ENCODE peak calls at places on chromosomes 13 and 19, in four cellular contexts. Z, T, M and I are unnamed samples.

GRCh38 chr19:4504874-4505569 is 13.3 kb downstream of the PLIN4 start:
- DNase-seq in Z (no peak), M (no peak), T (no peak), I (no peak)

GRCh38 chr13:75803175-75803611 is 167.1 kb downstream of the LMO7 start:
- DNase-seq in Z (no peak), T (no peak), M (no peak), I (no peak)

GRCh38 chr19:17234911-17235617 is 9.0 kb downstream of the OCEL1 start:
- DNase-seq in Z (no peak), T (peak), M (peak), I (no peak)

GRCh38 chr19:3801412-3802096 is 15.4 kb upstream of the MATK start:
- DNase-seq in T (peak), M (no peak), Z (no peak), I (no peak)

GRCh38 chr19:10155834-10156233 is 36.1 kb upstream of the EIF3G start:
- DNase-seq in M (no peak), Z (no peak), T (no peak), I (no peak)

GRCh38 chr19:3055741-3056453 is 6.4 kb downstream of the TLE5 start:
- DNase-seq in T (no peak), M (peak), Z (no peak), I (no peak)

GRCh38 chr13:32409561-32410440 is 18.1 kb downstream of the N4BP2L1 start:
- DNase-seq in Z (peak), T (peak), M (peak), I (peak)

GRCh38 chr13:65188691-65189090 is 2041.4 kb downstream of the PCDH9 start:
- DNase-seq in T (no peak), Z (no peak), M (no peak), I (no peak)

GRCh38 chr13:110109910-110110309 is 197.0 kb downstream of the COL4A1 start:
- DNase-seq in Z (peak), M (peak), T (no peak), I (peak)

GRCh38 chr19:18898081-18898532 is 2.1 kb upstream of the CERS1 start:
- DNase-seq in Z (no peak), T (no peak), M (no peak), I (no peak)

GRCh38 chr13:114127473-114128347 is 4.7 kb downstream of the RASA3 start:
- DNase-seq in T (no peak), Z (no peak), M (no peak), I (no peak)

GRCh38 chr19:8585057-8585893 is 8.0 kb upstream of the MYO1F start:
- DNase-seq in Z (no peak), M (no peak), T (no peak), I (no peak)

GRCh38 chr19:28242317-28242927 is 970.5 kb downstream of the UQCRFS1 start:
- DNase-seq in Z (no peak), T (peak), M (no peak), I (no peak)

GRCh38 chr13:106498571-106498970 is 36.9 kb downstream of the EFNB2 start:
- DNase-seq in Z (no peak), M (no peak), T (no peak), I (no peak)

GRCh38 chr19:40241809-40242384 is 15.4 kb upstream of the CCNP start:
- DNase-seq in Z (peak), T (no peak), M (peak), I (no peak)

GRCh38 chr13:39536906-39537305 is 66.1 kb downstream of the LHFPL6 start:
- DNase-seq in Z (no peak), M (no peak), T (no peak), I (no peak)

GRCh38 chr19:18440936-18441803 is 3.2 kb upstream of the ISYNA1 start:
- DNase-seq in M (no peak), Z (no peak), T (no peak), I (no peak)

GRCh38 chr13:98961204-98962105 is 16.4 kb downstream of the DOCK9 start:
- DNase-seq in Z (no peak), M (no peak), T (no peak), I (no peak)

GRCh38 chr19:28396259-28396940 is 816.6 kb downstream of the UQCRFS1 start:
- DNase-seq in Z (no peak), T (no peak), M (no peak), I (no peak)

GRCh38 chr13:89686171-89686570 is 1661.3 kb upstream of the MIR17HG start:
- DNase-seq in M (no peak), Z (no peak), T (no peak), I (no peak)

GRCh38 chr13:31334547-31334946 is 134.8 kb downstream of the B3GLCT start:
- DNase-seq in M (no peak), Z (no peak), T (no peak), I (no peak)

GRCh38 chr13:46896346-46897138 is at the start of gene HTR2A:
- DNase-seq in Z (peak), T (no peak), M (no peak), I (no peak)

GRCh38 chr13:86446311-86446710 is 647.1 kb upstream of the SLITRK6 start:
- DNase-seq in M (no peak), Z (peak), T (no peak), I (no peak)

GRCh38 chr19:38917921-38918491 is 6.0 kb upstream of the CCER2 start:
- DNase-seq in M (no peak), T (peak), Z (no peak), I (no peak)

GRCh38 chr19:55578761-55579747 is 1.6 kb downstream of the ZNF579 start:
- DNase-seq in T (no peak), M (no peak), Z (no peak), I (no peak)

GRCh38 chr13:113837554-113838355 is 26.1 kb downstream of the GAS6 start:
- DNase-seq in T (no peak), M (peak), Z (peak), I (peak)

GRCh38 chr19:50039968-50040367 is 14.2 kb downstream of the ZNF473 start:
- DNase-seq in T (no peak), Z (no peak), M (no peak), I (no peak)

GRCh38 chr19:14686411-14686810 is 3.4 kb upstream of the ZNF333 start:
- DNase-seq in M (no peak), T (no peak), Z (no peak), I (peak)

GRCh38 chr19:57419439-57419838 is 8.5 kb downstream of the ZNF17 start:
- DNase-seq in Z (no peak), M (no peak), T (no peak), I (no peak)

GRCh38 chr19:42219812-42220750 is at the start of gene ZNF526:
- DNase-seq in T (peak), Z (peak), M (peak), I (peak)
- TF ChIP-seq CTCF in T (no peak), Z (no peak), M (no peak), I (no peak)

GRCh38 chr13:72804301-72804700 is 22.4 kb downstream of the PIBF1 start:
- DNase-seq in T (no peak), M (no peak), Z (no peak), I (no peak)

GRCh38 chr13:72805663-72806341 is 23.9 kb downstream of the PIBF1 start:
- DNase-seq in Z (no peak), T (no peak), M (no peak), I (no peak)

DNA sequence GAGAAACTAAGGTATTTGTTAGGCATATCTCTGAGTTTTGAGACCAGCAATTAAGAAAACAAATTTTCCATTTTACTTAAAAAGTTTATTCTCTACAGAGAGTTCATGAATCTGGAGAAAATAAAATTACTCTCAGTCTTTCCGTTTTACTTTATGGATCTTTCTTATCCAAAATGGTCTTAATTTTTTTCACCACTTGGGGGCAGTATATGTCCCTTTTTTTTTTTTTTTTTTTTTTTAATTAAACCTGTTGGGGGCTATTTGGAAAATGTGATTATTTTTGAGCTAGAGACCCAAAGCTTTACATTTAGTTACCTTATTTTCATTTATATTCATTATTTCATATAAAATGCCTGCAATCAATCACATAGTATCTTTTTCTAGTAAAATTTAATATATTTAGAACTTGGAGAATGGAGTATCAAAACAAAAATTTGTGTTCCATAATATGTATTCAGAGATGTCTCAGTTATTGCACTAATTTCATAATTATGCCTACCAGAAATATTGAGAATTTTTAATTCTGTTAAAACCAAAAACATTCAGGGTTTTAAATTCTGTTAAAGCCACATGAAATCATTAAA is 27.1 kb downstream of the PIBF1 start:
- DNase-seq in Z (no peak), M (no peak), T (no peak), I (no peak)
- TF ChIP-seq CTCF in Z (no peak), M (peak), T (peak), I (peak)

DNA sequence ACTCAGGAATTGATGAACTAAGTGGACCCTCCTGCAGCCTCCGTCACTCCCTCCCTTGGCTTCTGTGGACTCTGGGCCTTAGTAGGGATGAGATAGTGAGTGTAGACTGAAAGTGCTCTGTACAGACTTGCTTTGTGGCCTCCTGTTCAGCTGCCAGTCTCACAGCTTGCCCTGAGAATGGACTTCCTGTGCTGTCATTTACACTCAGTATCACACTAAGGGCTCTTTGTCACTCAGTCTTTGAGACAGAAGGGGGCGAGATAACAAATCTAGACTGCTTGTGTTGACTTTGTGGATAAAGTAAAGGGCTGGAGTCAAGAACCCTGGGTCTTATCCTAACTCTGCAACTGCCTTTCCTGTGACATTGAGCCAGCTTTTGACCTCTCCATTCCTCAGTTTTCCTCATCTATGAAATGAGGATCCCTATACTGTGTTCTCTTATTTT is 21.0 kb upstream of the SPRY2 start:
- DNase-seq in Z (no peak), T (no peak), M (no peak), I (no peak)
- TF ChIP-seq CTCF in Z (no peak), T (no peak), M (no peak), I (no peak)

GRCh38 chr13:21909331-21909730 is 238.5 kb downstream of the FGF9 start:
- DNase-seq in M (no peak), T (no peak), Z (no peak), I (no peak)

GRCh38 chr13:21917046-21918010 is 246.5 kb downstream of the FGF9 start:
- DNase-seq in M (no peak), Z (no peak), T (no peak), I (no peak)

GRCh38 chr13:21911916-21912315 is 241.0 kb downstream of the FGF9 start:
- DNase-seq in M (no peak), T (no peak), Z (no peak), I (no peak)

DNA sequence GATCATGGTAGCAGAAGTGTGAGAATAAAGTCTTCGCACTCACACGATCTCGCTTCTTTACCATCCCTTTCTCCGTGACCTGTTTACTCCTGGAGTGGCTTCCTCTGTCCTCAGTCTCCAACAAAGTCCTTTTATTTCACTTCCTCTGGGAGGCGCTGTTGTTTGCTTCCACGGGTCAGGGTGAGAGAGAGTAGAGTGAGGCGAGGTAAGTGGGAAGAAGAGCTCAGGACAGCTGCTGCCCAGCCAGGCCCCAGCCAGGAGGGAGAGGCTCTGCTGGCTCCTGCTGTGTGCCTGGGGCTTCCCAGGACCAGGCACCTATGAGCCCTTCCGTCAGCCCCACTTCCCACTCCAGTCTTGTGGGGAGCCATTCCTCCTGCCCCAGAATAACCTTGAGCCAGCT is 242.1 kb downstream of the FGF9 start:
- DNase-seq in M (no peak), Z (no peak), T (peak), I (no peak)
- TF ChIP-seq CTCF in M (no peak), Z (no peak), T (peak), I (no peak)

GRCh38 chr13:96963786-96964475 is 30.3 kb downstream of the OXGR1 start:
- DNase-seq in T (no peak), M (no peak), Z (no peak), I (no peak)
- TF ChIP-seq CTCF in T (no peak), M (no peak), Z (no peak), I (peak)

GRCh38 chr13:112696001-112696868 is 6.4 kb downstream of the ATP11A start:
- DNase-seq in M (no peak), T (no peak), Z (no peak), I (no peak)

GRCh38 chr13:112692586-112692985 is 2.7 kb downstream of the ATP11A start:
- DNase-seq in M (no peak), T (no peak), Z (no peak), I (no peak)

GRCh38 chr13:112696869-112697465 is 7.1 kb downstream of the ATP11A start:
- DNase-seq in T (no peak), Z (no peak), M (no peak), I (no peak)

GRCh38 chr13:112692104-112692503 is 2.3 kb downstream of the ATP11A start:
- DNase-seq in Z (no peak), T (no peak), M (no peak), I (no peak)

GRCh38 chr13:112693831-112694497 is 4.1 kb downstream of the ATP11A start:
- DNase-seq in T (no peak), Z (peak), M (no peak), I (peak)
- TF ChIP-seq CTCF in T (no peak), Z (no peak), M (no peak), I (no peak)

DNA sequence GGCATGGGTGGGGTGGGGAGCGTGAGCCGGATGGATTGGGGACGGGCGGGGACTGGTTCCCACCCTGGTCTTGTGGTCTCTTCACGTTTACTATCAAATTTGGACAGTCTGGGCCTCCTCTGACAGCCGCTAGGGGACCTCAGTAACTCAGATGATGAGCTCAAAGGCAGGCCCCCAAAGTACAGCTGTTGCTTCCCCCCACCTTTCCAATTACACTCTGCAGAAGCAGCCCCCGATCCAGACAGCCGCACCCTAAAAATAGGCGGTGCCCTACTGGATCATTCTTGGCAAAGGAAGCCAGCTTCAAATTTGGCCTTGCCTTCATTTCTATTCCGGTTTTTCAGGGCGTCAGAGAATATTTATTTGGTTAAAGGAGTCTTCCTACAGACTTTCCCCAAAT is 1.9 kb upstream of the FOXO1 start:
- DNase-seq in Z (peak), M (peak), T (peak), I (no peak)
- TF ChIP-seq CTCF in Z (no peak), M (peak), T (peak), I (peak)

GRCh38 chr13:53250272-53250875 is 221.8 kb downstream of the OLFM4 start:
- DNase-seq in M (no peak), Z (no peak), T (peak), I (peak)
- TF ChIP-seq CTCF in M (peak), Z (peak), T (peak), I (peak)